ENCODE peak calls at places on chromosomes 16 and 17, in ten cellular contexts. D is MV-4-11, A is heart left ventricle, R is SK-N-MC, F is pons, L is NCI-H1436, H is NCI-H1048, K is cardiac fibroblast, J is H54, G is dermis microvascular lymphatic vessel endothelial cell. Z is an unnamed sample.

GRCh38 chr17:50564916-50565315 is 4.4 kb downstream of the CACNA1G start:
- DNase-seq in R (no peak), H (no peak), L (peak), F (no peak), D (peak), G (peak), A (peak), J (no peak), K (peak), Z (peak)

GRCh38 chr16:2415085-2415484 is 14.2 kb upstream of the CCNF start:
- DNase-seq in D (no peak), L (no peak), R (no peak), F (no peak), K (no peak), G (no peak), J (no peak), H (no peak), A (no peak), Z (no peak)

GRCh38 chr17:80947200-80947940 is 44.3 kb upstream of the CHMP6 start:
- DNase-seq in K (no peak), L (no peak), F (no peak), H (no peak), R (no peak), J (no peak), G (no peak), D (no peak), A (no peak), Z (no peak)

GRCh38 chr16:79628501-79628975 is 28.0 kb upstream of the MAF start:
- DNase-seq in R (no peak), K (no peak), F (no peak), H (no peak), L (no peak), G (no peak), J (no peak), A (no peak), D (peak), Z (no peak)

GRCh38 chr16:85183564-85183963 is 71.3 kb upstream of the CIBAR2 start:
- DNase-seq in F (no peak), K (no peak), G (no peak), J (no peak), A (no peak), R (no peak), D (no peak), H (no peak), L (no peak), Z (no peak)

GRCh38 chr16:1082266-1082951 is 9.9 kb downstream of the SSTR5 start:
- DNase-seq in J (no peak), F (no peak), H (no peak), A (no peak), L (no peak), G (peak), D (no peak), R (no peak), K (peak), Z (no peak)

GRCh38 chr17:72338847-72339790 is 218.3 kb downstream of the SOX9 start:
- DNase-seq in J (peak), L (no peak), K (peak), D (no peak), A (peak), R (no peak), H (no peak), F (no peak), G (peak), Z (no peak)

GRCh38 chr16:73671102-73671501 is 623.2 kb upstream of the ZFHX3 start:
- DNase-seq in G (no peak), H (no peak), J (no peak), D (no peak), K (no peak), L (no peak), R (no peak), A (no peak), F (no peak), Z (no peak)

GRCh38 chr16:2843526-2843925 is 13.4 kb downstream of the ZG16B start:
- DNase-seq in H (no peak), L (no peak), D (no peak), J (no peak), R (no peak), A (no peak), K (no peak), G (no peak), F (no peak), Z (no peak)

GRCh38 chr17:17682293-17682736 is 1.1 kb downstream of the RAI1 start:
- DNase-seq in K (peak), L (no peak), A (peak), J (peak), D (peak), H (no peak), G (peak), F (no peak), R (no peak), Z (peak)

GRCh38 chr17:73191443-73192218 is 1.2 kb upstream of the COG1 start:
- DNase-seq in A (peak), K (peak), F (peak), D (peak), R (no peak), J (peak), L (peak), H (peak), G (peak), Z (peak)

GRCh38 chr16:47965439-47965838 is 190.4 kb downstream of the ABCC12 start:
- DNase-seq in H (no peak), L (peak), G (no peak), K (no peak), A (no peak), R (no peak), F (no peak), J (no peak), D (no peak), Z (no peak)

GRCh38 chr16:87276091-87276561 is 41.1 kb downstream of the C16orf95 start:
- DNase-seq in H (no peak), D (no peak), K (no peak), L (no peak), A (no peak), G (peak), J (no peak), R (no peak), F (no peak), Z (no peak)

Z was measured in NCI-H82.